ENCODE peak calls at places on chromosomes 6 and 20, in four cellular contexts. One of them, this sample, is unnamed. For H3K36me3 and H3K4me1, the result is how much of the 10 kb centered on the place peaks cover.

GRCh38 chr6:96089173-96089572 is 73.4 kb downstream of the FUT9 start:
- DNase-seq in cardiac muscle cell: peak
- DNase-seq in breast epithelium: no peak
- DNase-seq in tibial artery: no peak
- DNase-seq in this sample: no peak

GRCh38 chr6:170553686-170554085 is 483 bp upstream of the TBP start:
- DNase-seq in cardiac muscle cell: peak
- DNase-seq in breast epithelium: no peak
- DNase-seq in tibial artery: peak
- DNase-seq in this sample: peak

GRCh38 chr6:143140767-143141166 is 80.1 kb downstream of the AIG1 start:
- DNase-seq in cardiac muscle cell: no peak
- DNase-seq in breast epithelium: no peak
- DNase-seq in tibial artery: no peak
- DNase-seq in this sample: no peak

GRCh38 chr6:116561377-116562018 is 7.9 kb downstream of the CALHM4 start:
- DNase-seq in cardiac muscle cell: peak
- DNase-seq in breast epithelium: peak
- DNase-seq in tibial artery: peak
- DNase-seq in this sample: peak

GRCh38 chr6:53192590-53193232 is 44.1 kb upstream of the GCM1 start:
- DNase-seq in cardiac muscle cell: no peak
- DNase-seq in breast epithelium: no peak
- DNase-seq in tibial artery: no peak
- DNase-seq in this sample: no peak

GRCh38 chr6:29964904-29965872 is 22.9 kb downstream of the HLA-A start:
- DNase-seq in cardiac muscle cell: peak
- DNase-seq in breast epithelium: no peak
- DNase-seq in tibial artery: peak
- DNase-seq in this sample: peak

GRCh38 chr6:148491638-148492210 is 149.1 kb downstream of the SASH1 start:
- DNase-seq in cardiac muscle cell: no peak
- DNase-seq in breast epithelium: no peak
- DNase-seq in tibial artery: no peak
- DNase-seq in this sample: no peak

GRCh38 chr20:17437251-17437650 is 93.9 kb downstream of the BFSP1 start:
- DNase-seq in cardiac muscle cell: no peak
- DNase-seq in breast epithelium: no peak
- DNase-seq in tibial artery: no peak
- DNase-seq in this sample: no peak

GRCh38 chr6:15962449-15962764 is 166.5 kb upstream of the MYLIP start:
- DNase-seq in cardiac muscle cell: no peak
- DNase-seq in breast epithelium: no peak
- DNase-seq in tibial artery: no peak
- DNase-seq in this sample: no peak

GRCh38 chr20:23386304-23387117 is 24.5 kb downstream of the GZF1 start:
- DNase-seq in cardiac muscle cell: no peak
- DNase-seq in breast epithelium: no peak
- DNase-seq in tibial artery: no peak
- DNase-seq in this sample: no peak
- H3K36me3 ChIP-seq in cardiac muscle cell: under half
- H3K36me3 ChIP-seq in breast epithelium: under half
- H3K36me3 ChIP-seq in tibial artery: under half
- H3K36me3 ChIP-seq in this sample: under half

GRCh38 chr6:36655073-36655847 is 23.3 kb upstream of the CDKN1A start:
- DNase-seq in cardiac muscle cell: no peak
- DNase-seq in breast epithelium: no peak
- DNase-seq in tibial artery: no peak
- DNase-seq in this sample: no peak

GRCh38 chr6:36650848-36651247 is 27.7 kb upstream of the CDKN1A start:
- DNase-seq in cardiac muscle cell: no peak
- DNase-seq in breast epithelium: no peak
- DNase-seq in tibial artery: no peak
- DNase-seq in this sample: no peak

GRCh38 chr6:36649721-36650484 is 28.6 kb upstream of the CDKN1A start:
- DNase-seq in cardiac muscle cell: no peak
- DNase-seq in breast epithelium: no peak
- DNase-seq in tibial artery: no peak
- DNase-seq in this sample: no peak

GRCh38 chr6:36649086-36649485 is 29.4 kb upstream of the CDKN1A start:
- DNase-seq in cardiac muscle cell: no peak
- DNase-seq in breast epithelium: no peak
- DNase-seq in tibial artery: no peak
- DNase-seq in this sample: no peak

DNA sequence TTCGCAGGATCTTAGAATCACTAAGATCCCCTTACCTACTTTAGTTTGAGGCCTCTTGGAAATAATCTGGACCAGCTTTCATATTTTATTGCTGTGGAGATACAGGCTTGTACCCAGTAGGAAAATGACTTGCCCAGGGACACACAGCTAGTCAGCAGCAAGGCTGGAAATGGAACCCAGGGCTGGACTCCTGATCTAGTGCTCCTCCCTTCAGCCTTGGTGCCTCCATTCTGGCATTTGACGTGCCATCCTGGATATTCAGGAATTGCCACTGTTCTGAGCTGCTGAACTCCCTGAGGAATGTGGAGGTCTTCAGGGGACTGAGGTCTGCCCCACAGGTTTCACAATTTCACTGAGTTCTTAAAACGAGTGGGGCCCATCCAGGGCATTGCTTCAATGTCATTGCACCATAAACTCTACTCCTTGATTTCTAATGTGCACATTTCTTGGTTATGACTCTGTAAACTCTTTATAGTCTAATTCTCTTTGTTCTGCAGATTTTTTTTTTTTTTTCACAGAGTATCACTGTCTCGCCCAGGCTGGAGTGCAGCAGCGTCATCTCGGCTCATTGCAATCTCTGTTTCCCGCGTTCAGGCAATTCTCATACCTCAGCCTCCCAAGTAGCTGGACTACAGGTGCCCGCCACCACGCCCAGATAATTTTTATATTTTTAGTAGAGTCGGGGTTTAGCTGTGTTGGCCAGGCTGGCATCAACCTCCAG is 26.7 kb upstream of the CDKN1A start:
- DNase-seq in cardiac muscle cell: no peak
- DNase-seq in breast epithelium: no peak
- DNase-seq in tibial artery: no peak
- DNase-seq in this sample: no peak
- H3K4me3 ChIP-seq in cardiac muscle cell: no peak
- H3K4me3 ChIP-seq in breast epithelium: no peak
- H3K4me3 ChIP-seq in tibial artery: no peak
- H3K4me3 ChIP-seq in this sample: no peak

GRCh38 chr20:60210779-60211617 is 252.8 kb downstream of the CDH26 start:
- DNase-seq in cardiac muscle cell: peak
- DNase-seq in breast epithelium: peak
- DNase-seq in tibial artery: peak
- DNase-seq in this sample: no peak
- H3K4me1 ChIP-seq in cardiac muscle cell: under half
- H3K4me1 ChIP-seq in breast epithelium: under half
- H3K4me1 ChIP-seq in tibial artery: under half
- H3K4me1 ChIP-seq in this sample: under half

DNA sequence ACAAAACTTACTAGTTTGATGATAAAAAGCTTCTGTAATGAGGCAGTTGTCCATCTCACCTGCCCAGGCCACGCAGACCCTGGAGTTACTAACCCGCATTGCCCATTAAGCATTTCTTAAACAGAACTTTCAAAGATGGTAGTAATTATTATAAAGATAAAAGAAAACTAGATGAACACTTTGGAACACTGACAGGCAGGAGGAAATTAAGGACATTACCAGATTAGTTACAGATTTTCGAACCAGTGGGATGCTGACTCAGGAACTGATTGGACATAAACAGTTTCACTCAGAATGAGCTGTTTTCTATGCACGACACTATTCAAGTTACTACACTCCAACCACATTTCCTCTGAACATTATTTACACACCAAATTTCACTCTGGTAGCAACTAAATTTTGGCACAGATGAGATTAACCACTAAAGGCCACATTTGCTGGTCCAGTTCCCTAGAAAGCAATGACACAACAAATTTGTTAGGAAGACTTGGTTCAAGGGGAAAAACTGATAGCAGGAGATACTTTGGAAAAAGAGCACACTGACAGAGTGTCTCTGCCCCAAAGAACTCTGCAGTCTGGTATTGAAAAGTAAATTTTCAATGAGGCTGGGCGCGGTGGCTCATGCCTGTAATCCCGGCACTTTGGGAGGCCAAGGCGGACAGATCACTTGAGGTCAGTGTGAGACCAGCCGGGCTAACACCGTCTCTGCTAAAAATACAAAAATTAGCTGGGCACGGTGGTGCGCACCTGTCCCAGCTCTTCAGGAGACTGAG is 3.0 kb downstream of the ROMO1 start:
- DNase-seq in cardiac muscle cell: no peak
- DNase-seq in breast epithelium: no peak
- DNase-seq in tibial artery: no peak
- DNase-seq in this sample: peak
- H3K36me3 ChIP-seq in cardiac muscle cell: half or more
- H3K36me3 ChIP-seq in breast epithelium: under half
- H3K36me3 ChIP-seq in tibial artery: half or more
- H3K36me3 ChIP-seq in this sample: under half

GRCh38 chr20:49479785-49480184 is 2.7 kb downstream of the KCNB1 start:
- DNase-seq in cardiac muscle cell: no peak
- DNase-seq in breast epithelium: no peak
- DNase-seq in tibial artery: no peak
- DNase-seq in this sample: no peak
- H3K4me3 ChIP-seq in cardiac muscle cell: no peak
- H3K4me3 ChIP-seq in breast epithelium: no peak
- H3K4me3 ChIP-seq in tibial artery: no peak
- H3K4me3 ChIP-seq in this sample: no peak

DNA sequence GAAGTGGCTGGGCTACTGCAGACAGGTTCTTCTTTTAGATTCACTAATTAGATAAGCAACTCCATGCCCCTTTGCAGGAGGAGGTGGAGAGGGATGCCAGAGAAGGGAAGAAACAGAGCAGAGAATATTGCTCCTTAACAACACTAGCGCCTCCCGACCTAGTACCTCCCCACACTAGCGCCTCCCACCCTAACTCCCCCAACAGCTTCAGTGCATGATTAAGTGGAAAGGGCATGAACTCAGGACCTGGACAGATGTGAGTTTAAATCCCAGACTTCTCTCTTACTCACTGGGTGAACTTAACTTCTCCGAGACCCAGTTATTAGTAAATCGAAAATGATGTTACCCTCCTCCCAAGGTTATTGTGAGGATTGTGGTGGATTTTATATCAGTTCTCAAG is 25.7 kb downstream of the STX11 start:
- DNase-seq in cardiac muscle cell: no peak
- DNase-seq in breast epithelium: no peak
- DNase-seq in tibial artery: no peak
- DNase-seq in this sample: no peak
- H3K4me1 ChIP-seq in cardiac muscle cell: under half
- H3K4me1 ChIP-seq in breast epithelium: under half
- H3K4me1 ChIP-seq in tibial artery: under half
- H3K4me1 ChIP-seq in this sample: under half

GRCh38 chr6:34864007-34864406 is 23.8 kb downstream of the TAF11 start:
- DNase-seq in cardiac muscle cell: no peak
- DNase-seq in breast epithelium: no peak
- DNase-seq in tibial artery: no peak
- DNase-seq in this sample: no peak
- H3K36me3 ChIP-seq in cardiac muscle cell: under half
- H3K36me3 ChIP-seq in breast epithelium: under half
- H3K36me3 ChIP-seq in tibial artery: half or more
- H3K36me3 ChIP-seq in this sample: under half

DNA sequence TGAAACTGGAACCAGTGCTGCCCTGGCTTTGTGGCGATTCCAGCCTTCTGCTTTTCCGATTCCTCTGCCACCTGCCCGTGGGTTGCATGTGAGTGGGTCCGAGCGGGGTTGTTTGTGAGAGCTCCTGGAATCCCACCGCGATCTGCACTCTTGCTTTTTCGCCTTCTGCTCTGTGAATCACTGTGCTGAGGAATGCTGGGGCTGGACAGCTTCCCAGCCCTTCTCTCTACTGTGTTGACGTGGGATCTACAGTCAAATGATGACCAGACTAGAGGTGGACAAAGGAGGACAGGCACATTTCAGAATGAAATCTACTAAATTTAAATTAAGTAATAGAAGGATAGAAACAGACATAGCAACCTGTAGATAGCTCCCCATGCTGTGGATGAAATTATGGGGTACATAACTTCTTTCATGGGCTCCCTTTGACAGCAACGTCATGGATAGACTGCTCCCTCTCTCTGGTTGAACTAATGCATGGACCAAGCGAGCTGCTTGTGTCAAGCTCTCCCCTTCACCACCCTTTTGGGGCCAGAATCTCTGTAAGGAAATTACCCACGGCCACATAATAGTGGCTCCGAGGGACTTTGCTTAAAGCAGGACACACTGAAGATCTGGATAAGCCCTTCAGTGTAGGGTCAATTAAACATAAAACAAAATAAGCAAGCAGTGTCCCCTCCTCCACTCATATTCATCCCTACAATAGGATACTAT is 2.0 kb downstream of the FNDC1 start:
- DNase-seq in cardiac muscle cell: peak
- DNase-seq in breast epithelium: no peak
- DNase-seq in tibial artery: peak
- DNase-seq in this sample: peak
- H3K4me3 ChIP-seq in cardiac muscle cell: no peak
- H3K4me3 ChIP-seq in breast epithelium: no peak
- H3K4me3 ChIP-seq in tibial artery: peak
- H3K4me3 ChIP-seq in this sample: no peak